ENCODE peak calls at places on chromosomes 6 and 20, in eight cellular contexts. O is HepG2, F is MM.1S, X is suprapubic skin, R is left ventricle myocardium inferior, H is A549, P is fibroblast of lung, G is tibial nerve. N is an unnamed sample.

GRCh38 chr6:5082487-5083306 is 2.4 kb upstream of the PPP1R3G start:
- DNase-seq in O (peak; percentile 87), F (no peak), X (peak; percentile 85), R (no peak), H (peak; percentile 66), P (peak; percentile 83), G (no peak), N (no peak)

GRCh38 chr6:79671605-79672266 is 40.6 kb downstream of the SH3BGRL2 start:
- DNase-seq in O (peak; percentile 35), F (no peak), X (no peak), R (peak; percentile 42), H (peak; percentile 7), P (peak; percentile 64), G (no peak), N (no peak)

GRCh38 chr6:42030585-42031506 is 19.5 kb upstream of the TAF8 start:
- DNase-seq in O (no peak), F (no peak), X (no peak), R (peak; percentile 72), H (no peak), P (peak; percentile 39), G (no peak), N (no peak)

GRCh38 chr20:1566701-1567100 is 9.2 kb upstream of the SIRPD start:
- DNase-seq in O (peak; percentile 1), F (no peak), X (no peak), R (no peak), H (no peak), P (peak; percentile 7), G (no peak), N (no peak)

GRCh38 chr6:4113623-4114022 is 21.8 kb downstream of the ECI2 start:
- DNase-seq in O (no peak), F (no peak), X (no peak), R (no peak), H (no peak), P (no peak), G (no peak), N (no peak)

GRCh38 chr6:20875369-20875963 is 341.2 kb downstream of the CDKAL1 start:
- DNase-seq in O (peak; percentile 29), F (no peak), X (no peak), R (no peak), H (peak; percentile 40), P (peak; percentile 42), G (no peak), N (no peak)

GRCh38 chr6:2875840-2876207 is 27.3 kb downstream of the SERPINB9 start:
- DNase-seq in O (no peak), F (no peak), X (no peak), R (peak; percentile 25), H (no peak), P (no peak), G (no peak), N (no peak)

GRCh38 chr6:45422541-45423110 is 44.9 kb upstream of the SUPT3H start:
- DNase-seq in O (no peak), F (peak; percentile 52), X (peak; percentile 75), R (peak; percentile 39), H (peak; percentile 25), P (peak; percentile 72), G (no peak), N (no peak)

GRCh38 chr6:136822379-136823127 is at the start of gene PEX7:
- DNase-seq in O (peak; percentile 5), F (peak; percentile 89), X (peak; percentile 94), R (peak; percentile 92), H (peak; percentile 89), P (peak; percentile 91), G (peak; percentile 90), N (peak; percentile 91)

GRCh38 chr6:33599413-33599911 is 19.4 kb upstream of the BAK1 start:
- DNase-seq in O (no peak), F (no peak), X (no peak), R (no peak), H (no peak), P (no peak), G (no peak), N (no peak)

GRCh38 chr20:18056174-18057105 is 1.3 kb downstream of the OVOL2 start:
- DNase-seq in O (no peak), F (peak; percentile 68), X (no peak), R (no peak), H (peak; percentile 34), P (peak; percentile 1), G (no peak), N (peak; percentile 18)

GRCh38 chr20:18057994-18058349 is 256 bp upstream of the OVOL2 start:
- DNase-seq in O (no peak), F (no peak), X (no peak), R (no peak), H (no peak), P (no peak), G (no peak), N (no peak)

GRCh38 chr20:18057106-18057993 is at the start of gene OVOL2:
- DNase-seq in O (no peak), F (peak; percentile 48), X (peak; percentile 78), R (no peak), H (peak; percentile 39), P (no peak), G (no peak), N (no peak)

GRCh38 chr20:18059603-18060002 is 1.9 kb upstream of the OVOL2 start:
- DNase-seq in O (no peak), F (no peak), X (no peak), R (no peak), H (no peak), P (no peak), G (no peak), N (no peak)

DNA sequence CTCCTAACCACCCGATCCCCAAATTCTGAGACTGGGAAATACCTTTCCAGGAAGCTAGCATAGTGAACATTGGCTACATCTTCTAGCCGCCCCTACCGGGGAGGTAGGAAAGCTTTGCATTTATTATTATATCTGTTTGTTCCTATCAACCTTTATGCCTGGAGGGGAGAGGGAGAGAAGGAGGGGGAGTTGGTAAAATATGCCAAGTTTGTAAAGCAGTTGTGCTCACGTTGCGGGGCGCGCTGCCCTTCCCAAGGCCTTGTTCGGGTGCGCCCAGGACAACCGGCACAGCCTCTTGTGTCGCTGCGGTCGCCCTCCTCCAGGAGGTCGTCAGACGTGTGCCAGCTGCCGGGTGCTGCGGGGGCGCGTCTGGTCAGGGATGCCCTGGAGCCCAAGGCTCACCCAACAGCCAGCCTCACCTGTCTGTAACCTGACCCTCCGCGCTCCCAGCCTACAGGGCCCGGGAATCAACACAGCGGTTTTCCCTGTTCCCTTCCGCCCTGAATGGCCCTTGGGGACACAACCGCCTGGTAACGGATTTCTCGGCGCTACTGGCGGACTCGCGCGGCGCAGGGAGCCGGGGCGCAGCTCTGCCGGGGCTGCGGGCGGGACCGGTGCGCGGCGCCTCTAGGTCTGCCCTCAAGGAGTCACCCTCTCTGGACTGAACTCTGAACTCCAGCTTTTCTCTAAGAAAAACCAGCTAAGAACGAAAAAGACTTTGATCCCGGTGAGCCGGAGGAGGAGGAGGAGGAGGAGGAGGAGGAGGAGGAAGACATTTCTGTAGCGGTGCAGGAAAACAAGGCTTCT is 1.1 kb upstream of the OVOL2 start:
- DNase-seq in O (no peak), F (no peak), X (no peak), R (no peak), H (peak; percentile 20), P (no peak), G (no peak), N (no peak)
- H3K4me3 ChIP-seq in O (no peak overlapping the region), F (no peak overlapping the region), X (peak overlapping the region; percentile 60), R (peak overlapping the region; percentile 42), H (peak overlapping the region; percentile 65), P (no peak overlapping the region), G (no peak overlapping the region), N (no peak overlapping the region)

GRCh38 chr6:43999628-44000027 is 127.6 kb downstream of the MRPL14 start:
- DNase-seq in O (no peak), F (no peak), X (peak; percentile 18), R (no peak), H (no peak), P (no peak), G (no peak), N (no peak)
- H3K4me3 ChIP-seq in O (no peak overlapping the region), F (no peak overlapping the region), X (no peak overlapping the region), R (no peak overlapping the region), H (no peak overlapping the region), P (no peak overlapping the region), G (no peak overlapping the region), N (no peak overlapping the region)

DNA sequence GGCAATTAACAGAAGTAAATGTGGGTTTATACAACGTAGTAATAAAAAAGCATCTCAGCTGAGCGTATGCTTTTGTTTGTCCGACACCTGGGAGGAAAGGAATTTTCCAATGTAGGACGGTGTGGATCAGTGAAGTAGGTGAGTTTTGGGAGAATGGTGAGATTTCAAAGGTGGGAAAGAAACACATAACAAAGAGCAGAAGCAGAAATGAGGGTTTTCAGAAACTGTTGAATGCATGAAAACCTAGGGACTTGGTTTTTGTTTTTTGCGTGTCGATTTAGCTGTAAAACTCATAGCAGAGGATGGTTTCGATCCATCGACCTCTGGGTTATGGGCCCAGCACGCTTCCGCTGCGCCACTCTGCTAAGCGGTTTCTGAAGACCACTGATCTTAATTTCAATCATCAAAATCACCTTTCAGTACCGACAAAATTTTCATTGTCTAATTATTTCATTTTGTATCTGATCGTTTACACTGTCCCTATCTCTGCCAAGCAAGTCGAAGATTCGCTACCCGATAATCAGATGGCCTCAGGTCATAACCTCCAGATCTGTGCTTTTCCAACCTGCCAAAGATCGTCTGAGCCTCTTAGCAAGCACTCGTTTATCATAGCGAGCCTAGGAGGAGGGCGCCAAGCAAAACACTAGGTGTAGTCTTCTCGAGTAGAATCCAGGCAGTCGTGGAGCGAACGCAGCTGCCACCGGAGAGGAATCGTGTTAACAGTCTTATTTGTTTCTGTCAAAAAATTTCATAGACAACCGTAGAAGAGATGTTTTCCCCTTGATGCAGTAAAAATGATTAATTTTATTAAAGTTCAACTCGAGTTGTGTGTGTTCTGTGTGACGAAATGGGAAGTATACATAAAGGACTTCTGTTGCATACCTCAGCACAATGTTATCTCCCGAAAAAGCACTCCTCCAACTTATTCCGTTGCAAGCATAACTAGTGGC is 20.9 kb upstream of the POM121L2 start:
- DNase-seq in O (peak; percentile 75), F (no peak), X (no peak), R (no peak), H (peak; percentile 53), P (peak; percentile 72), G (no peak), N (peak; percentile 46)
- H3K4me3 ChIP-seq in O (peak overlapping the region; percentile 78), F (no peak overlapping the region), X (peak overlapping the region; percentile 27), R (peak overlapping the region; percentile 46), H (peak overlapping the region; percentile 44), P (peak overlapping the region; percentile 55), G (peak overlapping the region; percentile 40), N (peak overlapping the region; percentile 52)

GRCh38 chr6:53174996-53175395 is 26.4 kb upstream of the GCM1 start:
- DNase-seq in O (no peak), F (no peak), X (no peak), R (no peak), H (no peak), P (no peak), G (no peak), N (no peak)

GRCh38 chr6:53168516-53169257 is 20.0 kb upstream of the GCM1 start:
- DNase-seq in O (no peak), F (no peak), X (no peak), R (no peak), H (no peak), P (peak; percentile 90), G (no peak), N (no peak)

GRCh38 chr6:53171605-53172467 is 23.2 kb upstream of the GCM1 start:
- DNase-seq in O (peak; percentile 76), F (peak; percentile 75), X (peak; percentile 90), R (peak; percentile 86), H (peak; percentile 75), P (peak; percentile 52), G (peak; percentile 96), N (peak; percentile 83)

DNA sequence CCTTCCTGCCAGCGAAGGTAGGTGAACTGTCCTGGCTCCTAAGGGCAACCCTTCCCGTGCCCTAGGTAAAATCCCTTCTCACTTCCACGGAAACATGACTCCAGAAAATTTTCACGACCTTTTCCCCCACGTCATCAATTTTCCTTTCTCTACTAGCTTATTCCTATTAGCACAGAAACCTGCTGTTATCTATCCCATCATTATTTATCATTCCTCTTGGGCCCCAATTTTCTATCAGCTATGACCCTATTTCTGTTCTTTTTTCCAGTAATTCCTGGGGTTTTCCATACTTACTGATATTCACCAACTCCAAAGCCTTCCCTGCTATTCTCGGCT is 23.8 kb upstream of the GCM1 start:
- DNase-seq in O (no peak), F (no peak), X (no peak), R (no peak), H (no peak), P (no peak), G (no peak), N (no peak)
- H3K4me3 ChIP-seq in O (no peak overlapping the region), F (no peak overlapping the region), X (no peak overlapping the region), R (no peak overlapping the region), H (no peak overlapping the region), P (no peak overlapping the region), G (no peak overlapping the region), N (no peak overlapping the region)

N was measured in GM06990.